ENCODE peak calls at places on chromosomes 13 and 19, in eight cellular contexts. L is heart left ventricle; B is effector memory CD4-positive, alpha-beta T cell; S is adipocyte; F is psoas muscle; Q is AG04450; T is pancreas; A is CD4-positive, alpha-beta memory T cell. V is an unnamed sample.

GRCh38 chr13:83941669-83942335 is 59.5 kb upstream of the SLITRK1 start:
- DNase-seq in T (no peak), F (no peak), B (no peak), S (no peak), Q (no peak), A (no peak), L (no peak), V (peak; percentile 92)

GRCh38 chr19:8566855-8567254 is 10.4 kb downstream of the MYO1F start:
- DNase-seq in B (no peak), A (no peak), Q (no peak), T (no peak), F (no peak), L (no peak), S (no peak), V (no peak)

GRCh38 chr19:18633321-18633720 is 3.5 kb upstream of the KLHL26 start:
- DNase-seq in B (no peak), A (no peak), T (no peak), S (no peak), F (no peak), Q (no peak), L (no peak), V (no peak)

GRCh38 chr19:2354670-2355069 is 5.4 kb upstream of the TMPRSS9 start:
- DNase-seq in F (no peak), S (no peak), A (no peak), B (no peak), L (no peak), Q (no peak), T (no peak), V (no peak)

GRCh38 chr19:54938906-54939305 is 8.4 kb downstream of the NLRP7 start:
- DNase-seq in L (no peak), A (no peak), B (no peak), F (no peak), T (no peak), S (no peak), Q (no peak), V (peak; percentile 14)

GRCh38 chr13:25281193-25281936 is 5.9 kb downstream of the MTMR6 start:
- DNase-seq in A (no peak), F (no peak), S (no peak), L (no peak), B (no peak), Q (no peak), T (no peak), V (no peak)

GRCh38 chr13:92315265-92315664 is 911.3 kb upstream of the GPC6 start:
- DNase-seq in T (no peak), B (no peak), A (no peak), S (no peak), L (no peak), Q (no peak), F (no peak), V (no peak)

GRCh38 chr13:92390217-92390616 is 836.4 kb upstream of the GPC6 start:
- DNase-seq in F (no peak), A (no peak), Q (no peak), L (no peak), T (no peak), B (no peak), S (no peak), V (no peak)

GRCh38 chr13:106899444-106899843 is 331.5 kb upstream of the ARGLU1 start:
- DNase-seq in L (no peak), S (no peak), B (no peak), A (no peak), F (no peak), T (no peak), Q (no peak), V (no peak)

GRCh38 chr19:30391554-30392551 is 19.7 kb downstream of the ZNF536 start:
- DNase-seq in Q (no peak), B (no peak), L (no peak), F (no peak), T (no peak), S (no peak), A (no peak), V (no peak)

GRCh38 chr13:96068729-96069128 is 15.5 kb upstream of the UGGT2 start:
- DNase-seq in B (no peak), A (no peak), Q (no peak), L (no peak), S (no peak), F (no peak), T (no peak), V (no peak)

GRCh38 chr19:55537741-55538111 is 793 bp upstream of the SBK2 start:
- DNase-seq in A (no peak), L (no peak), F (no peak), B (no peak), T (no peak), S (no peak), Q (no peak), V (no peak)

GRCh38 chr13:28204043-28204442 is 65.7 kb downstream of the PAN3 start:
- DNase-seq in S (no peak), L (no peak), F (no peak), Q (no peak), T (no peak), A (no peak), B (no peak), V (no peak)

GRCh38 chr13:73090116-73090811 is 31.5 kb downstream of the KLF5 start:
- DNase-seq in F (no peak), L (no peak), Q (peak; percentile 48), B (no peak), A (no peak), T (peak; percentile 39), S (peak; percentile 46), V (peak; percentile 98)

GRCh38 chr19:30686252-30686762 is 314.1 kb downstream of the ZNF536 start:
- DNase-seq in T (no peak), B (no peak), F (no peak), L (no peak), S (peak; percentile 28), A (no peak), Q (no peak), V (no peak)

GRCh38 chr13:95385373-95385772 is 84.1 kb upstream of the ABCC4 start:
- DNase-seq in B (no peak), T (no peak), Q (no peak), S (no peak), A (no peak), F (no peak), L (no peak), V (no peak)

GRCh38 chr19:10102787-10103236 is 334 bp upstream of the ANGPTL6 start:
- DNase-seq in L (no peak), B (no peak), F (no peak), Q (no peak), T (no peak), S (no peak), A (no peak), V (no peak)

GRCh38 chr19:10105241-10106099 is 692 bp upstream of the PPAN start:
- DNase-seq in L (no peak), T (no peak), S (no peak), A (no peak), F (no peak), B (peak; percentile 72), Q (no peak), V (no peak)

GRCh38 chr19:10104665-10105221 is 1.4 kb upstream of the PPAN start:
- DNase-seq in B (peak; percentile 75), T (no peak), S (no peak), F (peak; percentile 41), A (peak; percentile 91), L (no peak), Q (no peak), V (no peak)

GRCh38 chr19:10106100-10106936 is at the start of gene PPAN:
- DNase-seq in S (peak; percentile 100), Q (peak; percentile 95), T (peak; percentile 99), L (peak; percentile 99), F (peak; percentile 99), B (peak; percentile 96), A (peak; percentile 98), V (peak; percentile 90)

GRCh38 chr19:10104130-10104513 is 1.6 kb upstream of the ANGPTL6 start:
- DNase-seq in S (no peak), B (no peak), L (no peak), F (no peak), T (no peak), Q (no peak), A (no peak), V (no peak)
- H3K4me3 ChIP-seq in S (no peak overlapping the region), B (no peak overlapping the region), L (no peak overlapping the region), F (no peak overlapping the region), T (no peak overlapping the region), Q (no peak overlapping the region), A (no peak overlapping the region), V (no peak overlapping the region)

DNA sequence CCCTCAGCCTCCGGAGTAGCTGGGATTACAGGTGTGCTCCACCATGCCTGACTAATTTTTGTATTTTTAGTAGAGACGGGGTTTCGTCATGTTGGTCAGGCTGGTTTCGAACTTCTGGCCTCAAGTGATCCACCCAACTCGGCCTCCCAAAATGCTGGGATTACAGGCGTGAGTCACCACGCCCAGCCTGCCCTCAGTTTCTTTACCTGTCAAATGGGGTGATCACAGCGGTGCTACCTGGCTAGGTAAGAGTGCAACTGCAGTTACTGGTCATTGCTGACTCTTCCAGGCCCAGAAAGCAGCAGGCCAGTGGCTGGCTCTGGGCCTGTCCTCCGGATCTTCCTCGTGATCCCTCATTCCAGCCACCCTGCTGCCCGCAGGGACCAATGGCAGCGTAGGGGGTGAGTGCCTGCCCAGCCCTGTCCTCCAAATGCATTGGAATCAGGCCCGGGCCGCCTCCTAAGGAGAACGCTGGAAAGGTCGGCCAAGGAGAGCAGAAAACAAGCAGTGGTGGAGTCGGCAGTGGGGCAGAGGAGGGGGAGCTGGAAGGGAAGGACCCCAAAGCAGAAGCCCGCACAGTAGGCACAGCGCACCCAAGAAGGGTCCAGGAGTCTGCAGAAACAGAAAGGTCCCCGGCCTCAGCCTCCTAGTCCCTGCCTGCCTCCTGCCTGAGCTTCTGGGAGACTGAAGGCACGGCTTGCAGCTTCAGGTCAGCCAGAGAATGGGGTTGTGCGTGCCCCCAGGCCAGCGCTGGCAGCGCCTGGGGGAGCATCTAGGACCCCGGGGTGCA is 1.8 kb upstream of the SLC27A1 start:
- DNase-seq in Q (no peak), F (peak; percentile 89), L (peak; percentile 93), B (no peak), S (no peak), T (peak; percentile 47), A (no peak), V (no peak)
- H3K27me3 ChIP-seq in Q (no peaks in the 10 kb centered on the region), F (no peaks in the 10 kb centered on the region), L (no peaks in the 10 kb centered on the region), B (no peaks in the 10 kb centered on the region), S (peaks cover 3% of the 10 kb centered on the region), T (no peaks in the 10 kb centered on the region), A (no peaks in the 10 kb centered on the region), V (no peaks in the 10 kb centered on the region)

GRCh38 chr13:20360041-20360491 is 127.9 kb upstream of the GJB6 start:
- DNase-seq in S (peak; percentile 4), Q (peak; percentile 18), T (no peak), A (no peak), F (no peak), B (no peak), L (no peak), V (peak; percentile 85)
- H3K4me3 ChIP-seq in S (no peak overlapping the region), Q (no peak overlapping the region), T (no peak overlapping the region), A (no peak overlapping the region), F (no peak overlapping the region), B (no peak overlapping the region), L (no peak overlapping the region), V (no peak overlapping the region)

GRCh38 chr19:43126720-43127119 is 44.2 kb upstream of the PSG2 start:
- DNase-seq in F (no peak), Q (no peak), T (no peak), B (no peak), S (no peak), A (no peak), L (no peak), V (peak; percentile 34)

DNA sequence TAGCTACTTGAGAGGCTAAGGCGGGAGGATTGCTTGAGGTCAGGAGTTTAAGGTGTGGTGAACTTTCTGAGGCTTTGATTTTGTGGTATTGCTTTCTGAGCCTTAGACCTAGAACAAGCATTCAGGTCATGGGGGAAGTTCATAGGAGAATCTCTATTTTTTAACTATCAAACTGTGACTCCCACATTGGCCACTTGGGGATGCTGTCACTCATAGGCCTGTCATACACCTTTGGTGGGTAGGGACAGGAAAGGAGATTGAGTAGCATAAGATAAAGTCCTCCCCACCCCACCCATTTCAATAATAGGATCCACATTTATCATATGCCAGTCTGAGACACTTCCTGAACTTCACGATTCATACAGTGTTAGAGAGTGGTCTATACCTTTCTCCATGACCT is 41.9 kb upstream of the PSG2 start:
- DNase-seq in S (no peak), T (no peak), L (no peak), A (no peak), F (no peak), B (no peak), Q (no peak), V (no peak)
- H3K27me3 ChIP-seq in S (no peaks in the 10 kb centered on the region), T (no peaks in the 10 kb centered on the region), L (no peaks in the 10 kb centered on the region), A (no peaks in the 10 kb centered on the region), F (no peaks in the 10 kb centered on the region), B (peaks cover 2% of the 10 kb centered on the region), Q (no peaks in the 10 kb centered on the region), V (no peaks in the 10 kb centered on the region)

V was measured in bronchial epithelial cell.